ENCODE peak calls at places on chromosomes 4 and X, in nine cellular contexts. One of them, this sample, is unnamed.

GRCh38 chr4:33850503-33850902 is 2393.8 kb downstream of the ARAP2 start:
- DNase-seq in ovary: no peak
- DNase-seq in adrenal gland: no peak
- DNase-seq in breast epithelium: no peak
- DNase-seq in GM12892: no peak
- DNase-seq in esophagus muscularis mucosa: no peak
- DNase-seq in Peyer's patch: no peak
- DNase-seq in stomach: no peak
- DNase-seq in A549: no peak
- DNase-seq in this sample: no peak

GRCh38 chr4:957581-958313 is 15.6 kb downstream of the DGKQ start:
- DNase-seq in ovary: no peak
- DNase-seq in adrenal gland: peak
- DNase-seq in breast epithelium: no peak
- DNase-seq in GM12892: peak
- DNase-seq in esophagus muscularis mucosa: no peak
- DNase-seq in Peyer's patch: peak
- DNase-seq in stomach: no peak
- DNase-seq in A549: no peak
- DNase-seq in this sample: no peak

GRCh38 chr4:59094505-59094904 is 1984.3 kb upstream of the IGFBP7 start:
- DNase-seq in ovary: no peak
- DNase-seq in adrenal gland: no peak
- DNase-seq in breast epithelium: no peak
- DNase-seq in GM12892: no peak
- DNase-seq in esophagus muscularis mucosa: no peak
- DNase-seq in Peyer's patch: no peak
- DNase-seq in stomach: no peak
- DNase-seq in A549: no peak
- DNase-seq in this sample: no peak

GRCh38 chr4:174627473-174627872 is 105.2 kb upstream of the HPGD start:
- DNase-seq in ovary: no peak
- DNase-seq in adrenal gland: no peak
- DNase-seq in breast epithelium: no peak
- DNase-seq in GM12892: no peak
- DNase-seq in esophagus muscularis mucosa: no peak
- DNase-seq in Peyer's patch: no peak
- DNase-seq in stomach: no peak
- DNase-seq in A549: no peak
- DNase-seq in this sample: no peak

GRCh38 chrX:151754042-151754419 is 19.5 kb downstream of the CNGA2 start:
- DNase-seq in ovary: no peak
- DNase-seq in adrenal gland: no peak
- DNase-seq in breast epithelium: no peak
- DNase-seq in GM12892: no peak
- DNase-seq in esophagus muscularis mucosa: no peak
- DNase-seq in Peyer's patch: no peak
- DNase-seq in stomach: no peak
- DNase-seq in A549: peak
- DNase-seq in this sample: peak

GRCh38 chr4:15870079-15870478 is 68.5 kb downstream of the FGFBP1 start:
- DNase-seq in ovary: no peak
- DNase-seq in adrenal gland: no peak
- DNase-seq in breast epithelium: no peak
- DNase-seq in GM12892: no peak
- DNase-seq in esophagus muscularis mucosa: peak
- DNase-seq in Peyer's patch: no peak
- DNase-seq in stomach: no peak
- DNase-seq in A549: no peak
- DNase-seq in this sample: no peak

GRCh38 chrX:12956704-12957541 is 18.0 kb upstream of the TMSB4X start:
- DNase-seq in ovary: no peak
- DNase-seq in adrenal gland: no peak
- DNase-seq in breast epithelium: no peak
- DNase-seq in GM12892: peak
- DNase-seq in esophagus muscularis mucosa: no peak
- DNase-seq in Peyer's patch: no peak
- DNase-seq in stomach: no peak
- DNase-seq in A549: peak
- DNase-seq in this sample: no peak

GRCh38 chr4:42653606-42654560 is 3.0 kb downstream of the ATP8A1 start:
- DNase-seq in ovary: no peak
- DNase-seq in adrenal gland: peak
- DNase-seq in breast epithelium: no peak
- DNase-seq in GM12892: no peak
- DNase-seq in esophagus muscularis mucosa: no peak
- DNase-seq in Peyer's patch: no peak
- DNase-seq in stomach: peak
- DNase-seq in A549: no peak
- DNase-seq in this sample: no peak

GRCh38 chr4:159155119-159155518 is 52.2 kb downstream of the RAPGEF2 start:
- DNase-seq in ovary: no peak
- DNase-seq in adrenal gland: no peak
- DNase-seq in breast epithelium: no peak
- DNase-seq in GM12892: no peak
- DNase-seq in esophagus muscularis mucosa: no peak
- DNase-seq in Peyer's patch: no peak
- DNase-seq in stomach: no peak
- DNase-seq in A549: no peak
- DNase-seq in this sample: no peak

GRCh38 chr4:159151701-159152100 is 48.8 kb downstream of the RAPGEF2 start:
- DNase-seq in ovary: no peak
- DNase-seq in adrenal gland: no peak
- DNase-seq in breast epithelium: no peak
- DNase-seq in GM12892: no peak
- DNase-seq in esophagus muscularis mucosa: no peak
- DNase-seq in Peyer's patch: no peak
- DNase-seq in stomach: no peak
- DNase-seq in A549: no peak
- DNase-seq in this sample: no peak

GRCh38 chr4:159153669-159154068 is 50.8 kb downstream of the RAPGEF2 start:
- DNase-seq in ovary: no peak
- DNase-seq in adrenal gland: no peak
- DNase-seq in breast epithelium: no peak
- DNase-seq in GM12892: no peak
- DNase-seq in esophagus muscularis mucosa: no peak
- DNase-seq in Peyer's patch: no peak
- DNase-seq in stomach: no peak
- DNase-seq in A549: no peak
- DNase-seq in this sample: no peak

GRCh38 chr4:159150380-159150779 is 47.5 kb downstream of the RAPGEF2 start:
- DNase-seq in ovary: no peak
- DNase-seq in adrenal gland: no peak
- DNase-seq in breast epithelium: no peak
- DNase-seq in GM12892: no peak
- DNase-seq in esophagus muscularis mucosa: no peak
- DNase-seq in Peyer's patch: no peak
- DNase-seq in stomach: no peak
- DNase-seq in A549: no peak
- DNase-seq in this sample: no peak

DNA sequence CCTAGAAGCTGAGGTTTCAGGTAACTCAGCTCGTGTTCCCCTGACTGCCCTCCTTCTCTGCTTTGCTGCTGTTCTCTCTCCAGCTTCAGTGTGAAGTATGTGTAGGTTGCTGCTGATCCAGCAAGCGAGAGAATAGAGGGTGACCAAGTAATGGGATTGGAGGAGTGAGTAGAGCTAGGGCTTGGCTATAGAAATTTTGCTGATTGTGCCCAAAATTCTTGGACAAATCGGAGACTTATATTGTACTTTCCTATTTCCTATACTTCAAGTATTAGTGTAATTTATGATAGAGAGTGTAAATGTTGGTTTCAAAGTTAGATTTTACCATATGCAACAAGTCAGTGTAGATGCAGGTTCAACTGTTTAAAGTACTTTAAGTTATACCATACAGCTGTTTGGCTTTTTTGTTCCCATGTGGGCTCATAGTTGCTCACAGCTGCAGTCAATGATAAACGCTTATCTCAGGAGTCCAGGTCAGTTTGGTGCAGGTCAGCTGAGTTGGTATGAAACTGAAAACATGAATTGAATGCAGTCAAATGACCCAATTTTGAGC is 48.0 kb downstream of the RAPGEF2 start:
- DNase-seq in ovary: no peak
- DNase-seq in adrenal gland: no peak
- DNase-seq in breast epithelium: no peak
- DNase-seq in GM12892: no peak
- DNase-seq in esophagus muscularis mucosa: no peak
- DNase-seq in Peyer's patch: no peak
- DNase-seq in stomach: no peak
- DNase-seq in A549: no peak
- DNase-seq in this sample: no peak
- TF ChIP-seq POLR2A in ovary: no peak
- TF ChIP-seq POLR2A in adrenal gland: no peak
- TF ChIP-seq POLR2A in breast epithelium: no peak
- TF ChIP-seq POLR2A in GM12892: no peak
- TF ChIP-seq POLR2A in esophagus muscularis mucosa: no peak
- TF ChIP-seq POLR2A in Peyer's patch: no peak
- TF ChIP-seq POLR2A in stomach: no peak
- TF ChIP-seq POLR2A in A549: no peak
- TF ChIP-seq POLR2A in this sample: no peak

DNA sequence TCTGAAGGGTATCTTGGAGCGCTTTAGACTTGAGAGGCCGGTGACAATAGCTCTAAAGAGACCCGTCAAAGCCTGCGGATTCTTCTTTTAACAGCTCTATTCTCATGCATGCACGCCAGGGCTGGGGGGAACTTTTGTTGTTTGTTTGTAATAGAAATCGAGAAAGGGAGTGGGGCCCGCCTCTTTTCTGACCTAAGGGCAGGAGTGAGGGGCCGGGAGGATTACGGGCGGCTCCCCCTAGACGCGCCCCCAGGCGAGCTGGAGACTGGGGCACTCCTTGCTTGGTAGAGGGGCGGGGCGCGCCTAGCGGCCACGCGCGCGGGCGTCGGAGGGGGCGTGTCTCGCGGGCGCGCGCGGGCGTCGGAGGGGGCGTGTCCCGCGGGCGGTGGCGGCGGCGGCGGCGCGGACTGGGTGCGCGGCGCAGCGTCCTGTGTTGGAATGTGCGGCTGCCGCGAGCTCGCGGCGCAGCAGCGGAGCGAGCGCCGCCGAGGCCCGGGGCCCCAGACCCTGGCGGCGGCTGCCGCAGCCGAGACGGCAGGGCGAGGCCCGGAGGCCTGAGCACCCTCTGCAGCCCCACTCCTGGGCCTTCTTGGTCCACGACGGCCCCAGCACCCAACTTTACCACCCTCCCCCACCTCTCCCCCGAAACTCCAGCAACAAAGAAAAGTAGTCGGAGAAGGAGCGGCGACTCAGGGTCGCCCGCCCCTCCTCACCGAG is at the start of gene REST:
- DNase-seq in ovary: peak
- DNase-seq in adrenal gland: peak
- DNase-seq in breast epithelium: peak
- DNase-seq in GM12892: peak
- DNase-seq in esophagus muscularis mucosa: peak
- DNase-seq in Peyer's patch: peak
- DNase-seq in stomach: peak
- DNase-seq in A549: peak
- DNase-seq in this sample: peak
- TF ChIP-seq POLR2A in ovary: peak
- TF ChIP-seq POLR2A in adrenal gland: peak
- TF ChIP-seq POLR2A in breast epithelium: no peak
- TF ChIP-seq POLR2A in GM12892: peak
- TF ChIP-seq POLR2A in esophagus muscularis mucosa: no peak
- TF ChIP-seq POLR2A in Peyer's patch: peak
- TF ChIP-seq POLR2A in stomach: no peak
- TF ChIP-seq POLR2A in A549: peak
- TF ChIP-seq POLR2A in this sample: peak

DNA sequence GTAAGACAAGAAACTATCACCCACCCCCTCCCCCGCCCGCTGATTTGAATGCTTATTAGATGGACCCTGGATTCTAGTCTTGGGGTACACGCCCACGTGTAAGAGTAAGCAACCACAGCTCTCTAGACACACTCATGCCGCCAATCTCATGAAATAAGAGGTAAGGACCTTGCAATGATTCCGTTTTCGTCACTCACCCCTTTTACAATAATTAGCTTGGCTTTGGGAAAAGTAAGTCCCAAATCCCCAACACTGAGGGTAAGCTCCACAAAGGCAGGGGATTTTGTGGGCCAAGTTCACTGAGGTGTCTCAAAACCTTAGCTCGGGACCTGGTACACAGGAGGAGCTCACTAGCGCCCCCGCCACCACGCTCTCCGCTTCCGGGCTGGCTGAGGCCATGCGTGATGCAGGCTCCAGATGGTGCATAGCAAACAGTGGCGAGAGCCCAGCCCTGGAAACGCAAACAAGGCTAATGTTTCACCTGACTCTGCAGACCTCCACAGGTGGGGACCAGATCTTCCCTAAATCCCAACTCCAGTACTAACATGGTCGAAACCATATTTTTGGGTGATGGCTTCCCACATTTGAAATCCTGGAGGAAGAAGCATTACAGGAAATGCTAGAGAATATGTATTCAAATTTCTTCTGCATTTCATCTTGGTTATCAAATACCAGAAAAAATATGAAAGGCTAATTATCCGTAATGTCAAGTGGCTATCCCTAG is 4.1 kb downstream of the PLAC8 start:
- DNase-seq in ovary: peak
- DNase-seq in adrenal gland: peak
- DNase-seq in breast epithelium: peak
- DNase-seq in GM12892: peak
- DNase-seq in esophagus muscularis mucosa: peak
- DNase-seq in Peyer's patch: peak
- DNase-seq in stomach: peak
- DNase-seq in A549: peak
- DNase-seq in this sample: peak
- TF ChIP-seq POLR2A in ovary: no peak
- TF ChIP-seq POLR2A in adrenal gland: no peak
- TF ChIP-seq POLR2A in breast epithelium: no peak
- TF ChIP-seq POLR2A in GM12892: peak
- TF ChIP-seq POLR2A in esophagus muscularis mucosa: no peak
- TF ChIP-seq POLR2A in Peyer's patch: no peak
- TF ChIP-seq POLR2A in stomach: no peak
- TF ChIP-seq POLR2A in A549: no peak
- TF ChIP-seq POLR2A in this sample: no peak

GRCh38 chr4:40514409-40515025 is 115.1 kb downstream of the RBM47 start:
- DNase-seq in ovary: no peak
- DNase-seq in adrenal gland: no peak
- DNase-seq in breast epithelium: no peak
- DNase-seq in GM12892: no peak
- DNase-seq in esophagus muscularis mucosa: no peak
- DNase-seq in Peyer's patch: peak
- DNase-seq in stomach: peak
- DNase-seq in A549: peak
- DNase-seq in this sample: no peak

GRCh38 chr4:40515037-40515397 is 114.6 kb downstream of the RBM47 start:
- DNase-seq in ovary: no peak
- DNase-seq in adrenal gland: no peak
- DNase-seq in breast epithelium: no peak
- DNase-seq in GM12892: no peak
- DNase-seq in esophagus muscularis mucosa: no peak
- DNase-seq in Peyer's patch: no peak
- DNase-seq in stomach: peak
- DNase-seq in A549: no peak
- DNase-seq in this sample: no peak

GRCh38 chr4:40511017-40511614 is 118.5 kb downstream of the RBM47 start:
- DNase-seq in ovary: no peak
- DNase-seq in adrenal gland: no peak
- DNase-seq in breast epithelium: no peak
- DNase-seq in GM12892: no peak
- DNase-seq in esophagus muscularis mucosa: no peak
- DNase-seq in Peyer's patch: no peak
- DNase-seq in stomach: peak
- DNase-seq in A549: no peak
- DNase-seq in this sample: no peak

GRCh38 chr4:40516651-40517050 is 113.0 kb downstream of the RBM47 start:
- DNase-seq in ovary: no peak
- DNase-seq in adrenal gland: no peak
- DNase-seq in breast epithelium: no peak
- DNase-seq in GM12892: no peak
- DNase-seq in esophagus muscularis mucosa: no peak
- DNase-seq in Peyer's patch: no peak
- DNase-seq in stomach: peak
- DNase-seq in A549: no peak
- DNase-seq in this sample: no peak

DNA sequence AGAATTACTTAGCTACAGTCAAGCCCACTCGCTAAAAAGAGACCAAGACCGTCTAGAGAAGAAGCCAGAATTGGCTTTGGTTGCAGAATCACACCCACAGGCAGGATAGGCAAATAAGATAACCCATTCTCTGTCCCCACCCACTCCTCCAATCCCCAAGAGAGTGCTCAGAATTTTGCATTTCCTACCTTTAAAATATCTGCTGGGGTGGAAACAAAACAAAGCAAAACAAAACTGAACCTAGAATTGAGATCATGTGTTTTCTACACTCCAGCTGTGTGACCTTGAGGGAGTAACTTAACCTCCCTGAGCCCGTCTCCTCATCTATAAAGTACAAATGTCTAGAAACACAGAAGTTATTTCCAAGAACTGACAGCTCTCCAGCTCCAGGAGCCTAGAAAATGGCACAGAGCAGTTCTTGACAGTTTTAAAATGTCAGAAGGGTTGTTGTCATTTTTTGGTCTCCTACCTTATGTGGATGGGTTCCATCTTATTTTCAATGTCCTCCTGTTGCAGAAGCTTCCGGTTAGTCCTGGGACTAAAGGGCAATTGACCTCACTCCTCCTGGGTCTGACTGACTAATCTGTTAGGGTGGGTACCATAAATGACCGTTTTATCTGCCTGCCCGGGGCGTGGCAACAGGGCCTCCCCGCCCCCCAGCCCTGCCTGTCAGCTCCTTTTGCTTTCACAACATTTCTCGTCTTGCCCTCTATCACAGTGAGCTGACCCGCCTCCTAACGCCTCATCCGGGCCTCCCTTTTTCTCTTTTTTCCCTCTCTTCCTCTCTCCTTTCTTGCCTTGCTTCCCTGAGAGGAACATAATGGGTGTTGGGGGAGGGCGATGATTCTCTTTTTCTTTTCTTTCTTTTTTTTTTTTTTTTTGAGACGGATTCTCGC is 114.0 kb downstream of the RBM47 start:
- DNase-seq in ovary: no peak
- DNase-seq in adrenal gland: peak
- DNase-seq in breast epithelium: no peak
- DNase-seq in GM12892: peak
- DNase-seq in esophagus muscularis mucosa: no peak
- DNase-seq in Peyer's patch: peak
- DNase-seq in stomach: peak
- DNase-seq in A549: peak
- DNase-seq in this sample: peak
- TF ChIP-seq POLR2A in ovary: no peak
- TF ChIP-seq POLR2A in adrenal gland: no peak
- TF ChIP-seq POLR2A in breast epithelium: no peak
- TF ChIP-seq POLR2A in GM12892: no peak
- TF ChIP-seq POLR2A in esophagus muscularis mucosa: no peak
- TF ChIP-seq POLR2A in Peyer's patch: peak
- TF ChIP-seq POLR2A in stomach: no peak
- TF ChIP-seq POLR2A in A549: no peak
- TF ChIP-seq POLR2A in this sample: no peak

This sample was measured in H54.